ENCODE peak calls at places on chromosomes 6 and 20, in five cellular contexts. C is cardiac muscle cell, U is sigmoid colon, M is GM23248, V is WERI-Rb-1. W is an unnamed sample.

GRCh38 chr6:14224359-14225103 is 107.0 kb downstream of the CD83 start:
- DNase-seq in V (no peak), U (no peak), M (no peak), C (no peak), W (no peak)

GRCh38 chr6:13668291-13668928 is 43.2 kb downstream of the RANBP9 start:
- DNase-seq in V (no peak), U (no peak), M (peak), C (peak), W (no peak)

GRCh38 chr6:99545442-99545841 is 23.0 kb downstream of the CCNC start:
- DNase-seq in U (no peak), M (no peak), V (no peak), C (no peak), W (no peak)

GRCh38 chr6:41739041-41739440 is 3.6 kb upstream of the TFEB start:
- DNase-seq in C (peak), M (no peak), U (no peak), V (no peak), W (no peak)

GRCh38 chr6:124742971-124743370 is 219.3 kb upstream of the RNF217 start:
- DNase-seq in V (no peak), U (no peak), M (no peak), C (no peak), W (no peak)

GRCh38 chr6:145783796-145784195 is 30.8 kb downstream of the FBXO30 start:
- DNase-seq in C (no peak), V (no peak), U (no peak), M (no peak), W (no peak)

GRCh38 chr6:5260111-5260620 is 584 bp downstream of the LYRM4 start:
- DNase-seq in U (peak), C (peak), M (peak), V (peak), W (peak)

GRCh38 chr20:34791289-34792020 is 34.0 kb downstream of the NCOA6 start:
- DNase-seq in C (peak), M (peak), V (no peak), U (no peak), W (no peak)

GRCh38 chr6:127586372-127586771 is 9.4 kb downstream of the C6orf58 start:
- DNase-seq in U (no peak), C (no peak), M (no peak), V (no peak), W (no peak)

GRCh38 chr6:153790048-153790447 is 249.0 kb upstream of the OPRM1 start:
- DNase-seq in V (no peak), C (peak), U (no peak), M (peak), W (no peak)

GRCh38 chr6:169955796-169956493 is 204.5 kb downstream of the ERMARD start:
- DNase-seq in U (peak), V (no peak), C (no peak), M (no peak), W (no peak)

GRCh38 chr20:34216382-34216742 is 24.9 kb upstream of the ASIP start:
- DNase-seq in U (no peak), V (no peak), C (no peak), M (peak), W (no peak)

GRCh38 chr20:17624551-17625245 is 54.8 kb downstream of the DSTN start:
- DNase-seq in U (peak), V (peak), C (no peak), M (no peak), W (no peak)

GRCh38 chr6:37134622-37135191 is 35.2 kb upstream of the PIM1 start:
- DNase-seq in U (peak), C (peak), M (peak), V (no peak), W (no peak)

GRCh38 chr6:17705428-17705777 is 1.3 kb downstream of the NUP153 start:
- DNase-seq in U (peak), V (no peak), C (peak), M (peak), W (no peak)

GRCh38 chr20:40646321-40647212 is 42.5 kb downstream of the MAFB start:
- DNase-seq in M (no peak), V (no peak), C (peak), U (no peak), W (no peak)

GRCh38 chr6:137804647-137805046 is 62.4 kb upstream of the TNFAIP3 start:
- DNase-seq in C (no peak), V (no peak), U (no peak), M (no peak), W (no peak)

GRCh38 chr6:15672291-15672690 is 9.5 kb upstream of the DTNBP1 start:
- DNase-seq in M (no peak), C (no peak), U (no peak), V (no peak), W (no peak)

GRCh38 chr6:148231572-148231971 is 111.1 kb upstream of the SASH1 start:
- DNase-seq in U (no peak), M (peak), V (no peak), C (peak), W (no peak)

GRCh38 chr6:150756170-150756569 is 109.3 kb upstream of the MTHFD1L start:
- DNase-seq in U (no peak), V (no peak), C (no peak), M (peak), W (no peak)

GRCh38 chr6:105873799-105874198 is 212.3 kb upstream of the PRDM1 start:
- DNase-seq in M (no peak), V (no peak), C (no peak), U (no peak), W (no peak)

GRCh38 chr6:143196525-143197225 is 136.0 kb downstream of the AIG1 start:
- DNase-seq in C (peak), M (peak), V (no peak), U (no peak), W (no peak)

GRCh38 chr6:135990437-135990836 is 138.9 kb downstream of the PDE7B start:
- DNase-seq in M (no peak), V (no peak), C (peak), U (no peak), W (no peak)

GRCh38 chr20:15045246-15045645 is 707.8 kb upstream of the FLRT3 start:
- DNase-seq in U (peak), V (no peak), C (peak), M (peak), W (no peak)

GRCh38 chr6:157528931-157529653 is 148.1 kb downstream of the ZDHHC14 start:
- DNase-seq in M (no peak), V (no peak), C (peak), U (no peak), W (no peak)

GRCh38 chr6:10511477-10511876 is 9.7 kb upstream of the GCNT2 start:
- DNase-seq in U (no peak), C (peak), M (peak), V (no peak), W (no peak)

GRCh38 chr20:63698739-63699465 is 2.5 kb downstream of the TNFRSF6B start:
- DNase-seq in U (peak), V (no peak), C (peak), M (peak), W (no peak)

GRCh38 chr6:101117397-101118185 is 236.5 kb upstream of the ASCC3 start:
- DNase-seq in M (no peak), U (no peak), V (no peak), C (peak), W (no peak)

GRCh38 chr6:31497595-31498476 is at the start of gene MICB:
- DNase-seq in C (peak), M (peak), V (peak), U (peak), W (peak)

GRCh38 chr20:6053064-6053775 is 640 bp downstream of the LRRN4 start:
- DNase-seq in C (no peak), U (no peak), V (no peak), M (no peak), W (no peak)

GRCh38 chr6:41302638-41303037 is 16.2 kb upstream of the TREM1 start:
- DNase-seq in U (no peak), V (no peak), M (no peak), C (no peak), W (no peak)

GRCh38 chr6:101605874-101606273 is 212.4 kb downstream of the GRIK2 start:
- DNase-seq in V (no peak), U (no peak), M (no peak), C (no peak), W (no peak)

GRCh38 chr6:29522241-29522640 is 34.5 kb upstream of the MAS1L start:
- DNase-seq in M (no peak), C (no peak), U (no peak), V (no peak), W (no peak)

GRCh38 chr6:27139753-27140522 is 107.6 kb upstream of the PRSS16 start:
- DNase-seq in M (no peak), V (no peak), C (peak), U (no peak), W (no peak)

GRCh38 chr6:45426251-45426650 is 48.5 kb upstream of the SUPT3H start:
- DNase-seq in V (no peak), U (no peak), M (no peak), C (no peak), W (no peak)

GRCh38 chr6:147268254-147268653 is 64.0 kb downstream of the STXBP5 start:
- DNase-seq in C (no peak), M (peak), U (no peak), V (no peak), W (no peak)

GRCh38 chr6:142011156-142011555 is 121.6 kb upstream of the GJE1 start:
- DNase-seq in U (no peak), C (peak), V (no peak), M (peak), W (no peak)

GRCh38 chr6:21019614-21020013 is 485.4 kb downstream of the CDKAL1 start:
- DNase-seq in U (no peak), M (peak), C (peak), V (no peak), W (no peak)

GRCh38 chr6:21026576-21027273 is 492.5 kb downstream of the CDKAL1 start:
- DNase-seq in C (peak), V (no peak), U (no peak), M (peak), W (no peak)

GRCh38 chr6:21024621-21025020 is 490.4 kb downstream of the CDKAL1 start:
- DNase-seq in V (no peak), M (no peak), C (peak), U (no peak), W (no peak)

GRCh38 chr6:21023210-21023609 is 489.0 kb downstream of the CDKAL1 start:
- DNase-seq in C (no peak), M (no peak), U (no peak), V (no peak), W (no peak)

DNA sequence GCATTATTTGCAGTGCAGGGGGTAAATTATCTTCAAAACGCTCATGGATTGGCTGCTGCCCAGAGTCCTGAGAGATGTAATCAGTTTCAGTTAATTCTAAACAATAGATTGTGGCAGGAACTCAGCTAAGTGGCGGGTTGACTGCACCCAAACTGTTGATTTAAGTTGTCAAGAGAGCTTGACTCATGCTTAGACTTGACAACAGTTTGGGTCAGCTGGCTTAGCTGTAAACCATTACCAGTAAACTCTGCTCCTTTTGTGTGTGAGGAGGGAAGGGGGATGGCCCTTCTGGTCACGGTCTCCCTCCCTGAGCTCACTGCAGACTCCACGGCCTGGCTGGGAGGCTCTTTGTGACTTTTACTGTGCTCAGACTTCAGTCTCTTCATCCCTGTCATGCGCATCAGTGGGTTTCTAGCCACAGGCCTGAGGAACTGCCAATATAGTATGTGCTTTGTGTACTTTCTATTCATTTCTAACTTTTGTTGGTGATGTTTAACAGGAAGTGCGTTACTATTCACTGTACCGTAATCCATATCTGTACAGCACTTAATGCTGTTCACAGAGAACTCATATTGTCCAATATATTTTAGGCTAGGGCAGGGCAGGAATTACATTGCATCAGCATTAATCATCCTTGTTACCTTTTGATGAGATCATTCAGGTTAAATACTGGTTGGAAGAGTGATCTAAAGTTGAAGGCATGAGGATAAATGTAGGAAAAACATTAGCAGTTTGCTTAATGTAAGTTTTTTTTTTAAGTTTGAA is 488.3 kb downstream of the CDKAL1 start:
- DNase-seq in U (no peak), C (peak), V (no peak), M (no peak), W (no peak)
- H3K27ac ChIP-seq in U (no peak), C (no peak), V (no peak), M (no peak), W (no peak)

GRCh38 chr6:113763883-113764282 is 93.3 kb upstream of the MARCKS start:
- DNase-seq in C (peak), V (no peak), U (no peak), M (peak), W (no peak)

GRCh38 chr6:113767985-113768384 is 89.2 kb upstream of the MARCKS start:
- DNase-seq in U (no peak), V (no peak), C (no peak), M (no peak), W (no peak)

GRCh38 chr6:113762611-113763010 is 94.5 kb upstream of the MARCKS start:
- DNase-seq in U (no peak), C (peak), M (no peak), V (no peak), W (no peak)

GRCh38 chr6:113758725-113759576 is 98.2 kb upstream of the MARCKS start:
- DNase-seq in M (no peak), V (no peak), U (no peak), C (peak), W (no peak)

DNA sequence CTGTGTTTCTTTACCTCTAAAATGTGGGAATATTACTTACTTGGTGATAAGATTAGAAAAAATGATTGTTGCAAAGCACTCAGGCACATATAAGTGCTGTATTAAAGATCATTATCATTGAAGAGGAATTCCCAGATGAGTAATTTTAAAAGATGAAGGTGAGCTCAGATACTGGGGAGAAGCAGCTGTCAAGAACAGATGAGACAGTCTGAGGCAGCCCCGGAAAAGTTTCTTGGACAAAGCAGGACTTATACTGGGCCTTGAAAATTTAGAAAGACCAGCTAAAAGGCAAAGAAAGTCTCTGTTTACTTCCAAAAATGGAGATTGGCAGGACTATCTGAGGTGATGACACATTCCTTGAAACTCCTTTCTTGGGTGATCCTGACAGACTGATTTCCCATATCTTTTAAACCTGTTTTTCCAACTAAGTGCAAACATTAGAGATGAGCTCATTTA is 93.8 kb upstream of the MARCKS start:
- DNase-seq in V (no peak), C (no peak), M (peak), U (no peak), W (no peak)
- H3K27ac ChIP-seq in V (no peak), C (no peak), M (peak), U (no peak), W (no peak)

GRCh38 chr6:129701721-129702455 is 8.1 kb downstream of the ARHGAP18 start:
- DNase-seq in U (no peak), M (peak), C (peak), V (no peak), W (no peak)

GRCh38 chr6:129707028-129707427 is 2.9 kb downstream of the ARHGAP18 start:
- DNase-seq in M (no peak), V (no peak), U (no peak), C (no peak), W (no peak)

GRCh38 chr6:129707882-129708495 is 2.0 kb downstream of the ARHGAP18 start:
- DNase-seq in M (no peak), C (no peak), V (no peak), U (no peak), W (no peak)

GRCh38 chr6:129704708-129705107 is 5.3 kb downstream of the ARHGAP18 start:
- DNase-seq in U (no peak), C (no peak), V (no peak), M (no peak), W (no peak)

DNA sequence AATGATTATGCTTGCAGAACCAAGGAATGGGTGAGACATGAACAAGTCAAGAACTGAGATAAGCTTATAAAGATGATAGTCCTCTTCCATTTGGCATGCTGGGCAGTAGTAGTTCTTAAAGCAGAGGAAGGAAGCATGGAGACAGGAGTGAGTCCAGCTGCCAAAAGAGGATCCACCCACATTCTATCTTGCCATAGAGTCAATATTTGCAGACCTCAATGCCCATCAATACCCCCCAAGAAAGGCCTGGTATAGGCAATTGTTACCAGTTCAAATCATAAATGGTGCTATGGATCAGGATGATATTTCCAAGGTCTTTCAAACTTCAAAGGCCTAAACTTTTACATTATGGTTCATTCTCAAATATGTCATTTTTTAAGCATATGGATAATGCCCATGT is 4.8 kb downstream of the ARHGAP18 start:
- DNase-seq in V (no peak), C (no peak), U (no peak), M (no peak), W (no peak)
- H3K27ac ChIP-seq in V (no peak), C (no peak), U (no peak), M (no peak), W (no peak)

GRCh38 chr20:50123418-50123817 is 10.5 kb upstream of the UBE2V1 start:
- DNase-seq in V (no peak), C (no peak), M (no peak), U (no peak), W (no peak)

GRCh38 chr20:50121858-50122271 is 8.9 kb upstream of the UBE2V1 start:
- DNase-seq in C (peak), V (no peak), U (no peak), M (peak), W (no peak)

GRCh38 chr20:50122763-50123162 is 9.8 kb upstream of the UBE2V1 start:
- DNase-seq in U (no peak), C (no peak), M (no peak), V (no peak), W (no peak)

GRCh38 chr20:50118203-50118602 is 5.3 kb upstream of the UBE2V1 start:
- DNase-seq in U (no peak), M (no peak), V (no peak), C (no peak), W (no peak)

DNA sequence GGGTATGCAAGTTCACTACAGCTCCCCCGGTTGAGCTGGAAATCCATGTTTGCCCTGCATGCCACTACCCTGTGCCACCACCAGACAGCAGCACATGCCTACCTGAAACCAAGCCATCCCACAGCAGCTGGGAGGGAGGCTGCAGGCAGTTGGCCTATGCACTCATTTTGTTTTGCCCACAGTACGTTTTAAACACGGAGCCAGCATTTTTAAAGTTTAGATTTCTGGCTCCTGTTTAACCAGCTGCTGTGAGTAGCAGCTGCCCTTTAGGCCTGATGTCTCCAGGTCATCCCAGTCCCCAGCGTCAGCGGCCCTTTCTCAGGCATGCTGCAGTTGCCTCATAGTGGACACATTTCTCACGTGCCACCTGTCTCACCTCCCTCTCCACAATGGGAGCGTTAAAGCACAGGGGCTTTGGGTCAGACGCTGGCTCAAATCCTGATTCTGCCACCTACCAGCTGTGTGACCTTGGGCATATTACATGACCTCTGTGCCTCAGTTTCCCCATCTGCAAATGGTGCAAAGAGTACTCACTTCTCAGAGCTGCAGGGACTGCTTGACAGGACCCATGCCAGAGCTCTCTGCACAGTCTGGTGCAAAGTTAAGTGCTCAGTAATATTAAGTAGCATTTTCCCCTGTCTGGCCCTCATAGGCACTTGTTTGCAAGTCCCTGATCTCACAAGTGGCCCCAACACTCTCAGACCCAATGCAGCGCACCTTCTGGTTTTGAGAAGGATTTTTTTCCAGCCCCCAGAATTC is 8.2 kb upstream of the UBE2V1 start:
- DNase-seq in C (peak), M (peak), U (peak), V (peak), W (peak)
- H3K27ac ChIP-seq in C (no peak), M (no peak), U (peak), V (no peak), W (no peak)

GRCh38 chr6:84762941-84763396 is 1.4 kb downstream of the TBX18 start:
- DNase-seq in U (no peak), V (peak), M (peak), C (no peak), W (no peak)

GRCh38 chr6:84763397-84764331 is 734 bp downstream of the TBX18 start:
- DNase-seq in M (peak), C (peak), V (peak), U (peak), W (no peak)

GRCh38 chr6:84764332-84765049 is at the start of gene TBX18:
- DNase-seq in V (peak), C (peak), U (peak), M (peak), W (no peak)

GRCh38 chr6:84766118-84766683 is 1.8 kb upstream of the TBX18 start:
- DNase-seq in V (no peak), M (no peak), C (peak), U (no peak), W (no peak)

GRCh38 chr6:84762220-84762940 is 2.0 kb downstream of the TBX18 start:
- DNase-seq in V (peak), U (no peak), M (peak), C (peak), W (no peak)
- H3K27ac ChIP-seq in V (peak), U (peak), M (peak), C (no peak), W (no peak)